ENCODE peak calls at places on chromosomes 12 and 14, in five cellular contexts. One of them, this sample, is unnamed.

GRCh38 chr14:74573421-74574091 is 38.5 kb downstream of the LTBP2 start:
- DNase-seq in mammary epithelial cell: peak
- DNase-seq in MM.1S: no peak
- DNase-seq in keratinocyte: no peak
- DNase-seq in GM23248: no peak
- DNase-seq in this sample: no peak

GRCh38 chr12:52044284-52044983 is 6.8 kb upstream of the NR4A1 start:
- DNase-seq in mammary epithelial cell: no peak
- DNase-seq in MM.1S: peak
- DNase-seq in keratinocyte: no peak
- DNase-seq in GM23248: peak
- DNase-seq in this sample: no peak

GRCh38 chr12:39804479-39805241 is 185.1 kb upstream of the ABCD2 start:
- DNase-seq in mammary epithelial cell: no peak
- DNase-seq in MM.1S: no peak
- DNase-seq in keratinocyte: no peak
- DNase-seq in GM23248: no peak
- DNase-seq in this sample: no peak

GRCh38 chr12:123997908-123998307 is 24.9 kb downstream of the ZNF664 start:
- DNase-seq in mammary epithelial cell: no peak
- DNase-seq in MM.1S: no peak
- DNase-seq in keratinocyte: no peak
- DNase-seq in GM23248: no peak
- DNase-seq in this sample: no peak

GRCh38 chr12:93179792-93180191 is 197.9 kb upstream of the NUDT4 start:
- DNase-seq in mammary epithelial cell: no peak
- DNase-seq in MM.1S: no peak
- DNase-seq in keratinocyte: no peak
- DNase-seq in GM23248: no peak
- DNase-seq in this sample: no peak

GRCh38 chr12:4289334-4289878 is 15.8 kb downstream of the CCND2 start:
- DNase-seq in mammary epithelial cell: no peak
- DNase-seq in MM.1S: no peak
- DNase-seq in keratinocyte: no peak
- DNase-seq in GM23248: no peak
- DNase-seq in this sample: no peak

GRCh38 chr14:100889641-100890040 is 13.9 kb downstream of the RTL1 start:
- DNase-seq in mammary epithelial cell: no peak
- DNase-seq in MM.1S: no peak
- DNase-seq in keratinocyte: no peak
- DNase-seq in GM23248: no peak
- DNase-seq in this sample: no peak

GRCh38 chr14:80946797-80947196 is 5.3 kb upstream of the CEP128 start:
- DNase-seq in mammary epithelial cell: no peak
- DNase-seq in MM.1S: no peak
- DNase-seq in keratinocyte: no peak
- DNase-seq in GM23248: no peak
- DNase-seq in this sample: no peak

GRCh38 chr14:97107070-97107469 is 309.9 kb downstream of the VRK1 start:
- DNase-seq in mammary epithelial cell: no peak
- DNase-seq in MM.1S: no peak
- DNase-seq in keratinocyte: no peak
- DNase-seq in GM23248: peak
- DNase-seq in this sample: no peak

GRCh38 chr12:47304161-47304560 is 224.4 kb upstream of the AMIGO2 start:
- DNase-seq in mammary epithelial cell: peak
- DNase-seq in MM.1S: no peak
- DNase-seq in keratinocyte: peak
- DNase-seq in GM23248: no peak
- DNase-seq in this sample: no peak

GRCh38 chr14:92981726-92982125 is 58.8 kb downstream of the CHGA start:
- DNase-seq in mammary epithelial cell: no peak
- DNase-seq in MM.1S: no peak
- DNase-seq in keratinocyte: no peak
- DNase-seq in GM23248: no peak
- DNase-seq in this sample: no peak

GRCh38 chr12:95130096-95130495 is 56.7 kb upstream of the NR2C1 start:
- DNase-seq in mammary epithelial cell: no peak
- DNase-seq in MM.1S: no peak
- DNase-seq in keratinocyte: no peak
- DNase-seq in GM23248: no peak
- DNase-seq in this sample: peak

GRCh38 chr14:89146291-89146690 is 270.7 kb downstream of the FOXN3 start:
- DNase-seq in mammary epithelial cell: no peak
- DNase-seq in MM.1S: no peak
- DNase-seq in keratinocyte: no peak
- DNase-seq in GM23248: peak
- DNase-seq in this sample: no peak

GRCh38 chr12:129662184-129662583 is 241.6 kb downstream of the TMEM132D start:
- DNase-seq in mammary epithelial cell: no peak
- DNase-seq in MM.1S: no peak
- DNase-seq in keratinocyte: no peak
- DNase-seq in GM23248: no peak
- DNase-seq in this sample: no peak

GRCh38 chr12:92065018-92065499 is 80.6 kb downstream of the BTG1 start:
- DNase-seq in mammary epithelial cell: no peak
- DNase-seq in MM.1S: peak
- DNase-seq in keratinocyte: no peak
- DNase-seq in GM23248: peak
- DNase-seq in this sample: no peak

GRCh38 chr12:124622326-124622725 is 54.9 kb upstream of the NCOR2 start:
- DNase-seq in mammary epithelial cell: no peak
- DNase-seq in MM.1S: no peak
- DNase-seq in keratinocyte: no peak
- DNase-seq in GM23248: no peak
- DNase-seq in this sample: no peak

GRCh38 chr12:47307680-47308399 is 228.1 kb upstream of the AMIGO2 start:
- DNase-seq in mammary epithelial cell: peak
- DNase-seq in MM.1S: peak
- DNase-seq in keratinocyte: peak
- DNase-seq in GM23248: peak
- DNase-seq in this sample: peak

GRCh38 chr14:68995731-68996130 is 16.6 kb upstream of the ACTN1 start:
- DNase-seq in mammary epithelial cell: no peak
- DNase-seq in MM.1S: no peak
- DNase-seq in keratinocyte: no peak
- DNase-seq in GM23248: no peak
- DNase-seq in this sample: no peak

GRCh38 chr14:62847168-62847567 is 198.1 kb downstream of the KCNH5 start:
- DNase-seq in mammary epithelial cell: no peak
- DNase-seq in MM.1S: no peak
- DNase-seq in keratinocyte: no peak
- DNase-seq in GM23248: no peak
- DNase-seq in this sample: no peak

GRCh38 chr12:66942741-66943465 is 264.0 kb upstream of the GRIP1 start:
- DNase-seq in mammary epithelial cell: no peak
- DNase-seq in MM.1S: no peak
- DNase-seq in keratinocyte: no peak
- DNase-seq in GM23248: no peak
- DNase-seq in this sample: no peak

GRCh38 chr14:29637406-29637805 is 290.2 kb downstream of the PRKD1 start:
- DNase-seq in mammary epithelial cell: no peak
- DNase-seq in MM.1S: no peak
- DNase-seq in keratinocyte: no peak
- DNase-seq in GM23248: peak
- DNase-seq in this sample: no peak

GRCh38 chr14:60151715-60152114 is 13.5 kb downstream of the DHRS7 start:
- DNase-seq in mammary epithelial cell: peak
- DNase-seq in MM.1S: no peak
- DNase-seq in keratinocyte: peak
- DNase-seq in GM23248: peak
- DNase-seq in this sample: peak
- H3K9ac ChIP-seq in mammary epithelial cell: no peak
- H3K9ac ChIP-seq in MM.1S: no peak
- H3K9ac ChIP-seq in keratinocyte: peak
- H3K9ac ChIP-seq in GM23248: peak
- H3K9ac ChIP-seq in this sample: no peak

GRCh38 chr14:47675489-47676300 is at the start of gene MDGA2:
- DNase-seq in mammary epithelial cell: peak
- DNase-seq in MM.1S: no peak
- DNase-seq in keratinocyte: no peak
- DNase-seq in GM23248: peak
- DNase-seq in this sample: no peak
- TF ChIP-seq EZH2 in mammary epithelial cell: no peak
- TF ChIP-seq EZH2 in MM.1S: no peak
- TF ChIP-seq EZH2 in keratinocyte: peak
- TF ChIP-seq EZH2 in GM23248: no peak
- TF ChIP-seq EZH2 in this sample: peak

GRCh38 chr14:99750746-99751450 is 42.3 kb upstream of the EML1 start:
- DNase-seq in mammary epithelial cell: no peak
- DNase-seq in MM.1S: no peak
- DNase-seq in keratinocyte: no peak
- DNase-seq in GM23248: no peak
- DNase-seq in this sample: no peak

GRCh38 chr14:99753225-99754140 is 39.7 kb upstream of the EML1 start:
- DNase-seq in mammary epithelial cell: no peak
- DNase-seq in MM.1S: no peak
- DNase-seq in keratinocyte: no peak
- DNase-seq in GM23248: peak
- DNase-seq in this sample: no peak

GRCh38 chr14:99749763-99750715 is 43.2 kb upstream of the EML1 start:
- DNase-seq in mammary epithelial cell: no peak
- DNase-seq in MM.1S: no peak
- DNase-seq in keratinocyte: no peak
- DNase-seq in GM23248: peak
- DNase-seq in this sample: no peak

GRCh38 chr14:99752486-99753121 is 40.6 kb upstream of the EML1 start:
- DNase-seq in mammary epithelial cell: peak
- DNase-seq in MM.1S: no peak
- DNase-seq in keratinocyte: no peak
- DNase-seq in GM23248: peak
- DNase-seq in this sample: no peak

DNA sequence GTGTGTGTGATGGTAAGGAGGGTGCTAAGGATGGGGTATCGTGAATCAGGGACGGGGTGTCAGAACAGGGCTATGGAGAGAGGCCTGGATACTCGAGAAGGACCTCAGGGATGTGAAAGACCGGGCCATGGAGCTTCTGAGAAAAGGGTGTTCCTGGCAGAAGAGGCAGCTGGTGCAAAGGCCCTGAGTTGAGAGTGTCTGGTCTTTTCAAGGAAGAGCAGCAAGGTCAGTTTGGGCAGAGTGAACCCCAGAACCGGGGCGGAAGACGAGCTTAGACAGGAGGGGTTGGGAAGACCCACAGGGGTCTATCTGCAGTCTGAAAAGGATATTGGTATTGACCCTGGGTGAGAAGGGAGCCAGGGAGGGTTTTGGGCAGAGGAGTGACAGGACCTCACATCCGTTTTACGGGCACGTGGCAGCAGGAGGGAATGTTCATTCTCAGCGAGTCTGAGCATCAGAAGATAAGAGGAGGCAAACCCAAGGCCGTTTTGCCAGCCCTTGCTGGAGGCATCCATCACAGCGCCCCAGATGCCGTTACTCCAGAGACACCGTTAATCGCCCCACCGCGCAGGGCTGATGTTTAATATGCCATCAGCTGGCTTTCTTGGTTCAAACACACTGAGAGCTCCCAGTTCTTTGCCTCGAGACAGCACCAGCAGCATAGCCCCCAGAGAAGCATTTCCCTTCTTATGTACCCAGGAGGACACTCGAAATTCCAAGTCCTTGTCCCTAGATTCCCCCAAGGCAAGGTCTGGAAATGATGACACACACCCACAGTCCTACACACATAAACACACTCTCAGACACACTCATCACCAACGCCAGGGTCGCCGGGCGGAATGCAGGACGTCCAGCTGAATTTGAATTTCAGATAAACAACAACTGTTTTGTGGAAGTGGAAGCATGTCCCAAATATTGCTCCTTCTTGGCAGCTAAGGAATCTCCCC is 41.4 kb upstream of the EML1 start:
- DNase-seq in mammary epithelial cell: no peak
- DNase-seq in MM.1S: no peak
- DNase-seq in keratinocyte: no peak
- DNase-seq in GM23248: peak
- DNase-seq in this sample: no peak
- H3K9ac ChIP-seq in mammary epithelial cell: no peak
- H3K9ac ChIP-seq in MM.1S: no peak
- H3K9ac ChIP-seq in keratinocyte: peak
- H3K9ac ChIP-seq in GM23248: peak
- H3K9ac ChIP-seq in this sample: no peak

DNA sequence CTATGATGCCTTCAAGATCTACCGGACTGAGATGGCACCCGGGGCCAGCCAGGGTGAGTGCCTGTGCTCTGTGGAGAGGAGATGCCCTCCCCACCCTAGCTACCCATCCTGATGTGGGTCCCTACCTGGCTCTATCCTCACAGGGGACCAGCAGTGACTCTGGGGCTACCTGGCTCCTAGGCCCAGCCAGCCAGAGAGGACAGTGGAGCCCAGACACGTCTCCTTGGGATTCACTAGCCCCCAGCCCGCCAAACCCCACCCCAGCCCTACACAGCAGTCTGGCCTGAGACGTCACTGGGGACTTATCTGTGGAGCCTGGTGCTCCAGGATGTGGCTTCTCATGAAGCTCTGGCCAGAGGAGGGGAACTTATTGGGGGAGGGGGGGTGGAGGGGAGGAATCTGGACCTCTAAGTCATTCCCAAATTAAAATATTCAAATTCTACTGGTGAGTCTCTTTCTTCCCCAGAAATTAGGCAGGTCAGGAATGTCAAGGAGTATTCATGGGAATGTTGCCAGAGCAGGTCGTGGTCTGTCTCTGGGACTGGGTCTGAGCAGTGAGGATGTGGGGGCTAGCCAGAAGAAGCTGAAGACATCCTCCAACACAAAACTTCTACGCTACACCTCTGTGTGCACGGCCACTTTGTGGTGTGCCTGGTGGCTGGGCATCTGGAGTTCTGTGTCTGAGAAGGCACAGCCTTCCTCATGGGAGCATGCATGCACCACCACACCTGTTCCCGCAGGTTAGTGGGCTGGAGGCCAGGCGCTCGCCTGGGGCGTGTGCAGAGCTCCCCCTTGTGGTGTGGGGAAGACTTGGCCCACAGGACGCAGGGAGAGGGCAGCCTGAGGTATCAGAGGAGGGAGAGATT is 2.7 kb downstream of the CMTM5 start:
- DNase-seq in mammary epithelial cell: peak
- DNase-seq in MM.1S: peak
- DNase-seq in keratinocyte: peak
- DNase-seq in GM23248: peak
- DNase-seq in this sample: no peak
- TF ChIP-seq EZH2 in mammary epithelial cell: no peak
- TF ChIP-seq EZH2 in MM.1S: no peak
- TF ChIP-seq EZH2 in keratinocyte: no peak
- TF ChIP-seq EZH2 in GM23248: no peak
- TF ChIP-seq EZH2 in this sample: no peak

GRCh38 chr12:6231359-6232268 is 31.4 kb downstream of the CD9 start:
- DNase-seq in mammary epithelial cell: no peak
- DNase-seq in MM.1S: no peak
- DNase-seq in keratinocyte: no peak
- DNase-seq in GM23248: no peak
- DNase-seq in this sample: no peak
- H3K9ac ChIP-seq in mammary epithelial cell: peak
- H3K9ac ChIP-seq in MM.1S: no peak
- H3K9ac ChIP-seq in keratinocyte: peak
- H3K9ac ChIP-seq in GM23248: no peak
- H3K9ac ChIP-seq in this sample: no peak

This sample was measured in SK-N-MC.